ENCODE peak calls at places on chromosomes 1 and 21, in six cellular contexts. One of them, this sample, is unnamed.

GRCh38 chr1:68819190-68819829 is 322.4 kb upstream of the DEPDC1 start:
- DNase-seq in H1: no peak
- DNase-seq in GM12878: no peak
- DNase-seq in GM12892: no peak
- DNase-seq in K562: no peak
- DNase-seq in HepG2: no peak
- DNase-seq in this sample: peak

GRCh38 chr1:185720633-185721272 is 13.4 kb upstream of the HMCN1 start:
- DNase-seq in GM12892: no peak
- DNase-seq in H1: no peak
- DNase-seq in HepG2: peak
- DNase-seq in GM12878: no peak
- DNase-seq in K562: no peak
- DNase-seq in this sample: no peak

GRCh38 chr1:218718977-218719376 is 373.8 kb downstream of the TGFB2 start:
- DNase-seq in K562: no peak
- DNase-seq in HepG2: no peak
- DNase-seq in H1: no peak
- DNase-seq in GM12878: no peak
- DNase-seq in GM12892: no peak
- DNase-seq in this sample: no peak

GRCh38 chr1:243270097-243270864 is 14.4 kb downstream of the SDCCAG8 start:
- DNase-seq in HepG2: no peak
- DNase-seq in K562: no peak
- DNase-seq in H1: no peak
- DNase-seq in GM12878: no peak
- DNase-seq in GM12892: no peak
- DNase-seq in this sample: no peak

GRCh38 chr1:158037008-158037875 is 43.8 kb downstream of the KIRREL1 start:
- DNase-seq in GM12892: no peak
- DNase-seq in HepG2: no peak
- DNase-seq in H1: no peak
- DNase-seq in K562: no peak
- DNase-seq in GM12878: no peak
- DNase-seq in this sample: no peak

GRCh38 chr1:30700528-30701265 is 22.7 kb downstream of the MATN1 start:
- DNase-seq in GM12892: no peak
- DNase-seq in H1: no peak
- DNase-seq in HepG2: no peak
- DNase-seq in K562: peak
- DNase-seq in GM12878: no peak
- DNase-seq in this sample: no peak

GRCh38 chr1:245091818-245092637 is 62.8 kb upstream of the KIF26B start:
- DNase-seq in GM12892: no peak
- DNase-seq in H1: peak
- DNase-seq in HepG2: peak
- DNase-seq in GM12878: no peak
- DNase-seq in K562: peak
- DNase-seq in this sample: no peak

GRCh38 chr1:183975651-183976050 is 61.9 kb downstream of the COLGALT2 start:
- DNase-seq in GM12878: no peak
- DNase-seq in H1: no peak
- DNase-seq in K562: no peak
- DNase-seq in GM12892: no peak
- DNase-seq in HepG2: no peak
- DNase-seq in this sample: no peak

GRCh38 chr1:214086945-214087344 is 99.2 kb downstream of the PROX1 start:
- DNase-seq in K562: no peak
- DNase-seq in HepG2: no peak
- DNase-seq in GM12878: no peak
- DNase-seq in H1: no peak
- DNase-seq in GM12892: no peak
- DNase-seq in this sample: no peak

GRCh38 chr1:84174051-84174556 is 30.0 kb downstream of the PRKACB start:
- DNase-seq in GM12878: no peak
- DNase-seq in K562: no peak
- DNase-seq in GM12892: no peak
- DNase-seq in H1: no peak
- DNase-seq in HepG2: peak
- DNase-seq in this sample: no peak

GRCh38 chr1:117658676-117659075 is 52.8 kb downstream of the TENT5C start:
- DNase-seq in HepG2: no peak
- DNase-seq in GM12892: no peak
- DNase-seq in K562: no peak
- DNase-seq in H1: no peak
- DNase-seq in GM12878: peak
- DNase-seq in this sample: no peak

GRCh38 chr1:222087207-222087920 is 345.5 kb upstream of the DUSP10 start:
- DNase-seq in GM12892: no peak
- DNase-seq in K562: no peak
- DNase-seq in GM12878: no peak
- DNase-seq in HepG2: no peak
- DNase-seq in H1: no peak
- DNase-seq in this sample: no peak

GRCh38 chr1:209704584-209704983 is at the start of gene HSD11B1:
- DNase-seq in H1: no peak
- DNase-seq in HepG2: no peak
- DNase-seq in GM12892: no peak
- DNase-seq in GM12878: no peak
- DNase-seq in K562: no peak
- DNase-seq in this sample: no peak

GRCh38 chr1:113946668-113947387 is 17.7 kb downstream of the HIPK1 start:
- DNase-seq in GM12878: no peak
- DNase-seq in GM12892: no peak
- DNase-seq in HepG2: peak
- DNase-seq in H1: no peak
- DNase-seq in K562: peak
- DNase-seq in this sample: no peak

DNA sequence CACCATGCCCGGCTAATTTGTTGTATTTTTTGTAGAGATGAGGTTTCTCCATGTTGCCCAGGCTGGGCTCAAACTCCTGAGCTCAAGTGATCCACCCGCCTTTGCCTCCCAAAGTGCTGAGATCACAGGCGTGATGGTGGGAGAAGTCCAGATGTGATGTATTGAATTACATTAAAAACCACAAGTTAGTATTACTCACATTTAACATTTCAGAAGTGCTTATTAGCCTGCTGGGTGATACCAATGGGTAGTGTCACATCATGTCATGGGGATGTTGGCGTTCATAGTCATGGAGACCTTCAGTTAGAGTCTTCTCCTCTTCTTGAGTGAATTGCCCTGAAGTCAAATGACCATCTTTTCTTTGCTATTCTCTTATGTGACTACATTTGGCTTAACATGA is 63.6 kb upstream of the VAMP3 start:
- DNase-seq in GM12878: no peak
- DNase-seq in H1: no peak
- DNase-seq in HepG2: no peak
- DNase-seq in K562: no peak
- DNase-seq in GM12892: no peak
- DNase-seq in this sample: no peak
- TF ChIP-seq TAF1 in GM12878: no peak
- TF ChIP-seq TAF1 in H1: no peak
- TF ChIP-seq TAF1 in HepG2: no peak
- TF ChIP-seq TAF1 in K562: no peak
- TF ChIP-seq TAF1 in GM12892: no peak
- TF ChIP-seq TAF1 in this sample: no peak

DNA sequence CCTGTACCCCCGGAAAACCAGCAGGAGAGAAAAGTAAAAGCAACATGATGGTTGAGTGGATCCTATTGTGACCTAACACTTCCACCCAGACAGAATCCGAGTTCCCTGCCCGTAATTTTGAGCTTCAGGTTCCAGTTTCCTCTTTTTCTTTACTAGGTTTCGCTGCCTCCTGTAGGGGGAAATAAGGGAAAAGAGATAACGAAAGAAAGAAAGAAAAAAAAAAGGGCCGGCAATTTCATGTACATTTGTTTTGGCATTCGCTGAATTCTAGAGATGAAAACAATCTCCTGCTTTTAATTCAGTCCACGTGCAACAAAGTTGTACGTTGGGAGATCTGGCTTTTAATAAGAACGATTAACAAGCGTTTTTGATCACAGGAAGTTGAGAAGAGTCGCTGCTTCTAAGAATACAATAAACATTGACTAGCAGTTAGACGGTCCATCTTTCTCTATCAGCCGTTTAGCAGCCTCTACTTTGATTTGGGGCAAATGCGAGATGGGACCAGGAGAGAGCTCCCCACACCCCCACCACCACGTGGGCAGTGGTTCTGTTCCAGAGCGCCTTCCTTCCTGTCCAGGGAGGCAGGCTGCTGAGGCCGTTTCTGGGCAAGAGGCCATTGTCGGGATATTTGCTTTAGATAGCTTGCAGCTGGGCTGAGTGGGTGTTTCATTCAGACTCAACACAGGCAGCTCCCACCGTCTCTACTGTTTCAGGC is 155.9 kb upstream of the RUNX1 start:
- DNase-seq in H1: no peak
- DNase-seq in HepG2: no peak
- DNase-seq in GM12878: no peak
- DNase-seq in K562: peak
- DNase-seq in GM12892: no peak
- DNase-seq in this sample: no peak
- TF ChIP-seq POLR2A in H1: no peak
- TF ChIP-seq POLR2A in HepG2: no peak
- TF ChIP-seq POLR2A in GM12878: no peak
- TF ChIP-seq POLR2A in K562: peak
- TF ChIP-seq POLR2A in GM12892: no peak
- TF ChIP-seq POLR2A in this sample: no peak

GRCh38 chr1:206901944-206902343 is 4.7 kb downstream of the IL24 start:
- DNase-seq in HepG2: no peak
- DNase-seq in K562: no peak
- DNase-seq in H1: no peak
- DNase-seq in GM12892: no peak
- DNase-seq in GM12878: no peak
- DNase-seq in this sample: no peak

GRCh38 chr1:206900149-206900548 is 2.9 kb downstream of the IL24 start:
- DNase-seq in HepG2: no peak
- DNase-seq in GM12878: no peak
- DNase-seq in K562: no peak
- DNase-seq in GM12892: no peak
- DNase-seq in H1: no peak
- DNase-seq in this sample: no peak

GRCh38 chr1:206898909-206899431 is 1.7 kb downstream of the IL24 start:
- DNase-seq in K562: no peak
- DNase-seq in HepG2: no peak
- DNase-seq in GM12878: no peak
- DNase-seq in H1: no peak
- DNase-seq in GM12892: no peak
- DNase-seq in this sample: no peak

GRCh38 chr1:206898089-206898908 is 1.1 kb downstream of the IL24 start:
- DNase-seq in GM12892: no peak
- DNase-seq in H1: no peak
- DNase-seq in GM12878: no peak
- DNase-seq in HepG2: no peak
- DNase-seq in K562: no peak
- DNase-seq in this sample: no peak

DNA sequence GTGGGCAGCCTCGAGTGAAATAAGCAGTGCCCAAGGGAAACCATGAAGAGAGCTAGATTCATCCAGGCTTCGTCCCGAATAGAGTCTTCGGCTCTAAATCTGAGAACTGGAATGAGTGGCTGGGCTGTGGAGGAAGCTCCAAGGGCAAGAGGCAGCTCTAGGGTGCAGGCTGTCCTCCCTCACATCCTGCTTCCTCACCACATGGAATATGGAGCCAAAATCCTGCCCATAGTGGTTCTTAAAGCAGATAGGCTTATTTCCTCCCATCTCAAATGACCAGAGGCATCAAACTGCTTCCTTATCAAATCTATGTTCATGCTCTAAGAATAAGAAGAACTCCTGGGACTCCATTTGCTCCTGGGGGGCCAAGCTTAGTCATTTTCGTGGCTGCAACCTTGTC is 2.5 kb downstream of the IL24 start:
- DNase-seq in H1: no peak
- DNase-seq in GM12892: no peak
- DNase-seq in GM12878: no peak
- DNase-seq in HepG2: no peak
- DNase-seq in K562: no peak
- DNase-seq in this sample: no peak
- TF ChIP-seq TAF1 in H1: no peak
- TF ChIP-seq TAF1 in GM12892: no peak
- TF ChIP-seq TAF1 in GM12878: no peak
- TF ChIP-seq TAF1 in HepG2: no peak
- TF ChIP-seq TAF1 in K562: no peak
- TF ChIP-seq TAF1 in this sample: no peak

GRCh38 chr1:155979525-155980343 is 1.4 kb upstream of the ARHGEF2 start:
- DNase-seq in GM12892: no peak
- DNase-seq in K562: peak
- DNase-seq in HepG2: no peak
- DNase-seq in H1: no peak
- DNase-seq in GM12878: no peak
- DNase-seq in this sample: no peak
- TF ChIP-seq POLR2A in GM12892: no peak
- TF ChIP-seq POLR2A in K562: peak
- TF ChIP-seq POLR2A in HepG2: no peak
- TF ChIP-seq POLR2A in H1: no peak
- TF ChIP-seq POLR2A in GM12878: peak
- TF ChIP-seq POLR2A in this sample: no peak

DNA sequence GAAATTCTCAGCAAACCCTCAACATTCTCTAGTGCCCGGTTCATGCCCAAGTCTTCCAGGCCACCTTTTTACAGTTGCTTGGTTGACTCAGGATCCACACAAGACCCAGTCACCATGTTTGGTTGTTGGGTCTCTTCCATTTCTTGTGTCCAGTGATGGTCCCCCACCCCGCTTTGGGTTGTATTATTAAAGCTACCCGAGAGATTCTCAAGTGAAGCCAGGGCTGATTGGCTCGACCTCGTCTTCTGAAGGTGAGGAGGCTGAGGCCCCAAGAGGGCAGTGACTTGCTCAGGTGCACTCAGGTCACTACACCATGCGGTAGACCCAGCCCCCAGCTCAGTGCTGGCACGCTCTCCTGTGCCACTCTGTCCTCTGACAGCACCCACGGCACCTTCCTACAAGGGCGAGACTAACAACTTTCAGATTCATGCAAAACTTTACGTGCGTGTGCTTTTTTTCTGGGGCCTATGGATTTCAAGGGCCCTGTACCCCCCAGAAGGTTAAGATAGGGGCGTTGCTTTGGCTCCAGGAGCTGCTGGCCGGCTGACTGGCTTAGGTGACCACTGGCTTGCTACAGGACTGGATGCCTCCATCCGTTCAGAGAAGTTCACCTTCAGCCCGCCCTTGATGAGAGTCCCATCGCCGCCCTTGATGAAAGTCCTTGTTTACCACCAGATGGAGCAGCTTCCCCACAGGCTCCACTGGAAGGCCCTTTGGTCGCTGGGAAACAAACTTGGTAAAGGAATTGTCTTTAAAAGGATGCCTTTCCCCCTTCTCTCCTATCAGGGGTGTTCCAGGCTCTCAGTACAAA is 50.4 kb downstream of the CAPN9 start:
- DNase-seq in GM12878: no peak
- DNase-seq in HepG2: peak
- DNase-seq in H1: peak
- DNase-seq in GM12892: no peak
- DNase-seq in K562: peak
- DNase-seq in this sample: no peak
- TF ChIP-seq TAF1 in GM12878: no peak
- TF ChIP-seq TAF1 in HepG2: no peak
- TF ChIP-seq TAF1 in H1: no peak
- TF ChIP-seq TAF1 in GM12892: no peak
- TF ChIP-seq TAF1 in K562: no peak
- TF ChIP-seq TAF1 in this sample: no peak

GRCh38 chr1:156504821-156505678 is 4.5 kb upstream of the MEF2D start:
- DNase-seq in K562: peak
- DNase-seq in H1: peak
- DNase-seq in HepG2: peak
- DNase-seq in GM12878: peak
- DNase-seq in GM12892: peak
- DNase-seq in this sample: peak
- TF ChIP-seq POLR2A in K562: peak
- TF ChIP-seq POLR2A in H1: no peak
- TF ChIP-seq POLR2A in HepG2: no peak
- TF ChIP-seq POLR2A in GM12878: peak
- TF ChIP-seq POLR2A in GM12892: no peak
- TF ChIP-seq POLR2A in this sample: peak

GRCh38 chr1:4307468-4307845 is 347.0 kb upstream of the AJAP1 start:
- DNase-seq in HepG2: no peak
- DNase-seq in GM12892: no peak
- DNase-seq in K562: no peak
- DNase-seq in H1: no peak
- DNase-seq in GM12878: no peak
- DNase-seq in this sample: no peak
- TF ChIP-seq TAF1 in HepG2: no peak
- TF ChIP-seq TAF1 in GM12892: no peak
- TF ChIP-seq TAF1 in K562: no peak
- TF ChIP-seq TAF1 in H1: no peak
- TF ChIP-seq TAF1 in GM12878: no peak
- TF ChIP-seq TAF1 in this sample: no peak